ENCODE peak calls at places on chromosome 22, in ten cellular contexts. T is transverse colon, H is stomach, P is tibial nerve, M is H1, A is sigmoid colon, F is HepG2, E is K562, D is esophagus muscularis mucosa, Y is SK-N-SH. Z is an unnamed sample.

GRCh38 chr22:45903355-45904149 is 73.4 kb downstream of the WNT7B start:
- DNase-seq in T (no peak), H (no peak), P (no peak), M (no peak), A (no peak), F (no peak), E (no peak), D (no peak), Y (no peak), Z (no peak)

GRCh38 chr22:48098243-48098935 is 1335.9 kb downstream of the TBC1D22A start:
- DNase-seq in T (no peak), H (no peak), P (no peak), M (no peak), A (no peak), F (no peak), E (no peak), D (no peak), Y (no peak), Z (no peak)

GRCh38 chr22:39908737-39909136 is 7.9 kb downstream of the GRAP2 start:
- DNase-seq in T (no peak), H (no peak), P (no peak), M (no peak), A (no peak), F (no peak), E (peak; percentile 22), D (no peak), Y (no peak), Z (no peak)

GRCh38 chr22:50621491-50621880 is 6.5 kb downstream of the ARSA start:
- DNase-seq in T (peak; percentile 44), H (no peak), P (no peak), M (no peak), A (no peak), F (no peak), E (no peak), D (no peak), Y (peak; percentile 13), Z (no peak)

GRCh38 chr22:48742191-48742555 is 1085.5 kb downstream of the BRD1 start:
- DNase-seq in T (no peak), H (no peak), P (no peak), M (no peak), A (no peak), F (no peak), E (no peak), D (no peak), Y (no peak), Z (peak; percentile 4)

GRCh38 chr22:46738961-46739870 is 1.2 kb upstream of the CERK start:
- DNase-seq in T (peak; percentile 86), H (peak; percentile 73), P (no peak), M (no peak), A (no peak), F (peak; percentile 75), E (no peak), D (no peak), Y (no peak), Z (peak; percentile 52)

GRCh38 chr22:42365337-42365865 is 66.8 kb downstream of the NFAM1 start:
- DNase-seq in T (no peak), H (no peak), P (peak; percentile 38), M (no peak), A (peak; percentile 76), F (no peak), E (no peak), D (no peak), Y (peak; percentile 64), Z (no peak)

GRCh38 chr22:45477366-45478107 is 25.1 kb upstream of the FBLN1 start:
- DNase-seq in T (no peak), H (no peak), P (no peak), M (no peak), A (no peak), F (no peak), E (no peak), D (no peak), Y (no peak), Z (peak; percentile 14)

GRCh38 chr22:36331912-36332622 is 55.7 kb downstream of the MYH9 start:
- DNase-seq in T (peak; percentile 76), H (peak; percentile 69), P (peak; percentile 71), M (no peak), A (peak; percentile 91), F (no peak), E (no peak), D (no peak), Y (peak; percentile 90), Z (peak; percentile 73)
- H3K36me3 ChIP-seq in T (no peaks in the 10 kb centered on the region), H (peaks cover 25% of the 10 kb centered on the region), P (no peaks in the 10 kb centered on the region), M (peaks cover 4% of the 10 kb centered on the region), A (peaks cover 32% of the 10 kb centered on the region), F (peaks cover 56% of the 10 kb centered on the region), E (peaks cover 76% of the 10 kb centered on the region), D (peaks cover 50% of the 10 kb centered on the region), Y (peaks cover 35% of the 10 kb centered on the region), Z (no peaks in the 10 kb centered on the region)

GRCh38 chr22:25759825-25760231 is 17.8 kb downstream of the MYO18B start:
- DNase-seq in T (no peak), H (no peak), P (no peak), M (no peak), A (no peak), F (peak; percentile 83), E (no peak), D (no peak), Y (no peak), Z (no peak)
- TF ChIP-seq EP300 in T (no peak), H (no peak), P (no peak), M (no peak), A (no peak), F (no peak), E (peak; percentile 83), D (no peak), Y (peak; percentile 41), Z (no peak)

GRCh38 chr22:34105461-34106062 is 185.3 kb upstream of the LARGE1 start:
- DNase-seq in T (peak; percentile 57), H (peak; percentile 81), P (peak; percentile 56), M (peak; percentile 51), A (peak; percentile 76), F (peak; percentile 31), E (no peak), D (peak; percentile 89), Y (peak; percentile 40), Z (peak; percentile 44)
- TF ChIP-seq CTCF in T (peak; percentile 61), H (no peak), P (peak; percentile 49), M (peak; percentile 92), A (peak; percentile 77), F (peak; percentile 81), E (no peak), D (peak; percentile 68), Y (no peak), Z (peak; percentile 16)

GRCh38 chr22:28174509-28174908 is 255.5 kb upstream of the PITPNB start:
- DNase-seq in T (no peak), H (no peak), P (no peak), M (no peak), A (no peak), F (no peak), E (no peak), D (no peak), Y (no peak), Z (no peak)
- H3K36me3 ChIP-seq in T (no peaks in the 10 kb centered on the region), H (no peaks in the 10 kb centered on the region), P (no peaks in the 10 kb centered on the region), M (no peaks in the 10 kb centered on the region), A (no peaks in the 10 kb centered on the region), F (no peaks in the 10 kb centered on the region), E (no peaks in the 10 kb centered on the region), D (no peaks in the 10 kb centered on the region), Y (no peaks in the 10 kb centered on the region), Z (no peaks in the 10 kb centered on the region)

GRCh38 chr22:32879550-32879949 is 78.0 kb downstream of the TIMP3 start:
- DNase-seq in T (no peak), H (no peak), P (no peak), M (no peak), A (no peak), F (no peak), E (no peak), D (no peak), Y (no peak), Z (no peak)

GRCh38 chr22:32880531-32880905 is 79.0 kb downstream of the TIMP3 start:
- DNase-seq in T (no peak), H (no peak), P (no peak), M (no peak), A (no peak), F (no peak), E (peak; percentile 19), D (no peak), Y (no peak), Z (no peak)

GRCh38 chr22:32877196-32877595 is 75.7 kb downstream of the TIMP3 start:
- DNase-seq in T (no peak), H (no peak), P (no peak), M (no peak), A (no peak), F (no peak), E (no peak), D (no peak), Y (no peak), Z (no peak)

GRCh38 chr22:32880906-32881596 is 79.5 kb downstream of the TIMP3 start:
- DNase-seq in T (peak; percentile 23), H (peak; percentile 26), P (no peak), M (no peak), A (peak; percentile 80), F (no peak), E (peak; percentile 79), D (peak; percentile 94), Y (peak; percentile 89), Z (peak; percentile 91)

GRCh38 chr22:32880061-32880460 is 78.6 kb downstream of the TIMP3 start:
- DNase-seq in T (no peak), H (no peak), P (no peak), M (no peak), A (no peak), F (no peak), E (no peak), D (no peak), Y (no peak), Z (no peak)
- TF ChIP-seq EP300 in T (no peak), H (no peak), P (no peak), M (no peak), A (no peak), F (no peak), E (no peak), D (no peak), Y (no peak), Z (no peak)

GRCh38 chr22:38214248-38215056 is 12.7 kb downstream of the MAFF start:
- DNase-seq in T (peak; percentile 83), H (peak; percentile 63), P (no peak), M (peak; percentile 44), A (peak; percentile 83), F (no peak), E (peak; percentile 94), D (no peak), Y (peak; percentile 85), Z (peak; percentile 76)
- TF ChIP-seq CTCF in T (no peak), H (no peak), P (peak; percentile 48), M (no peak), A (peak; percentile 24), F (no peak), E (peak; percentile 62), D (peak; percentile 37), Y (no peak), Z (no peak)

DNA sequence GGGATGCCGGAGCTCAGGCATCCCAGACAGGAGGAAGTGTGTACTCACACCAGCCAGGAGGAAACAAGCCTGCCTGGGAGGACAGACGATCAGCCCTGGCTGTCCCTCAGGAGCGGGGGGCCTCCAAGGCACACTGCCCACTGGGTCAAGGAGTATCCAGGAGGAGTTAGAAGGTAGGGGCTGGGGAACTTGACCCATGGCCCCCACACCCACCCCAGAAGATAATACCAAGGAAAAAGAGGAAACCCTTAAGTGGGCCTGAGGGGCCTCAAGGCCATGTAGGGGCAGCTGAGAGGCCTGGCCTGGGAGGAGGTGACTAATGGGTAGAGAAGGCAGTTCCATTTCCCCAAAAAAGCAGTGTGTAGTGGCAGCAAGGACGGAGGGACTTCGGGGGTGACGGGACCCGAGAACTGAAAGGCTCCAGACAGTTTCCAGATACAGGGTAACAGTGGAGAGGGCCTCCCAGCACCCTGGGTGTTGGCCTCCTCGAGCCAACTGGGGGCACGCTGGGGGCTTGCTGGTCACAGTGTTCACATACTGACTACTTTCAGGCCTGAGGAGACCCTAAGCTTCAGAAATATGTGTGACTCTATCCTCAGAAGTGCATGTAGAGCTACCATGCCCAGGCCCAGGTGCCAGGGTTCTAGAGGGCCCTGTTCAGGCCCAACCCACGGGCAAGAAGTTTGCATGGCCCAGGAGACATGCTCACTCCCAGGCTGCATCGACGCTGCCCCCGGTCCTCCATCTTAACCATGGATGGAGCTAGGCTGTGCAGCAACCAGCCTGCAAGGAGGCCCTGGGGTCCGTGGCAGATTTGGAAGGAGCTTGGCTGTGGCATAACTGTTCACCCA is 75.7 kb upstream of the PITPNB start:
- DNase-seq in T (peak; percentile 5), H (no peak), P (no peak), M (no peak), A (peak; percentile 47), F (no peak), E (no peak), D (no peak), Y (no peak), Z (peak; percentile 19)
- H3K36me3 ChIP-seq in T (no peaks in the 10 kb centered on the region), H (peaks cover 25% of the 10 kb centered on the region), P (no peaks in the 10 kb centered on the region), M (no peaks in the 10 kb centered on the region), A (peaks cover 75% of the 10 kb centered on the region), F (peaks cover 11% of the 10 kb centered on the region), E (no peaks in the 10 kb centered on the region), D (peaks cover 89% of the 10 kb centered on the region), Y (peaks cover 51% of the 10 kb centered on the region), Z (no peaks in the 10 kb centered on the region)

Z was measured in ovary.